ENCODE peak calls at places on chromosomes 3 and 15, in five cellular contexts. G is left ventricle myocardium superior, D is natural killer cell, O is D341Med, M is NCI-H1417. Z is an unnamed sample.

GRCh38 chr3:188212308-188212969 is 58.5 kb downstream of the LPP start:
- DNase-seq in G (no peak), O (no peak), M (no peak), D (no peak), Z (no peak)

GRCh38 chr3:188936597-188937107 is 235.1 kb upstream of the TPRG1 start:
- DNase-seq in D (no peak), M (no peak), G (no peak), O (no peak), Z (no peak)

GRCh38 chr15:94236638-94237037 is 5.3 kb downstream of the MCTP2 start:
- DNase-seq in M (no peak), O (no peak), G (no peak), D (no peak), Z (no peak)

GRCh38 chr15:66167854-66168253 is 85.7 kb downstream of the MEGF11 start:
- DNase-seq in O (no peak), M (no peak), D (no peak), G (no peak), Z (no peak)

GRCh38 chr15:89874926-89875564 is 18.7 kb downstream of the AP3S2 start:
- DNase-seq in D (peak; percentile 72), G (peak; percentile 91), O (peak; percentile 90), M (peak; percentile 65), Z (peak; percentile 84)

GRCh38 chr3:188792788-188793187 is 379.0 kb upstream of the TPRG1 start:
- DNase-seq in O (peak; percentile 44), M (no peak), G (peak; percentile 60), D (no peak), Z (peak; percentile 19)

GRCh38 chr3:184361532-184361931 is at the start of the genes CLCN2 and POLR2H:
- DNase-seq in D (peak; percentile 49), O (peak; percentile 87), G (peak; percentile 78), M (peak; percentile 79), Z (peak; percentile 65)

GRCh38 chr3:173733029-173733652 is 335.6 kb downstream of the NLGN1 start:
- DNase-seq in G (no peak), D (no peak), O (peak; percentile 17), M (no peak), Z (no peak)

GRCh38 chr3:9876991-9877390 is 3.1 kb downstream of the CIDEC start:
- DNase-seq in D (no peak), O (no peak), M (no peak), G (no peak), Z (no peak)

GRCh38 chr15:95718441-95718840 is 612.1 kb upstream of the NR2F2 start:
- DNase-seq in G (peak; percentile 68), M (no peak), O (no peak), D (no peak), Z (no peak)

GRCh38 chr3:181716916-181717315 is 5.2 kb downstream of the SOX2 start:
- DNase-seq in O (no peak), M (peak; percentile 34), G (no peak), D (no peak), Z (no peak)

GRCh38 chr15:39539466-39539865 is 41.4 kb upstream of the THBS1 start:
- DNase-seq in G (no peak), D (no peak), O (no peak), M (no peak), Z (no peak)

GRCh38 chr15:44573386-44573785 is 36.4 kb downstream of the EIF3J start:
- DNase-seq in M (no peak), G (no peak), D (no peak), O (no peak), Z (no peak)